ENCODE peak calls at places on chromosomes 6 and 20, in six cellular contexts. T, N, G, V, P and A are unnamed samples.

GRCh38 chr20:215796-216195 is 11.3 kb upstream of the DEFB129 start:
- DNase-seq in G (no peak), T (no peak), P (no peak), N (no peak), V (no peak), A (no peak)

GRCh38 chr6:30450548-30450907 is 38.8 kb upstream of the HLA-E start:
- DNase-seq in G (no peak), P (no peak), T (no peak), N (no peak), V (no peak), A (no peak)

GRCh38 chr20:56989516-56989915 is 276.9 kb downstream of the BMP7 start:
- DNase-seq in T (no peak), P (no peak), V (peak; percentile 23), G (no peak), N (no peak), A (no peak)

GRCh38 chr6:120604510-120604909 is 729.8 kb downstream of the TBC1D32 start:
- DNase-seq in V (peak; percentile 14), T (no peak), N (no peak), G (no peak), P (no peak), A (no peak)

GRCh38 chr6:100370265-100370664 is 94.5 kb downstream of the SIM1 start:
- DNase-seq in T (no peak), V (no peak), P (no peak), N (no peak), G (no peak), A (no peak)

GRCh38 chr20:32036252-32036651 is 15.8 kb upstream of the HCK start:
- DNase-seq in T (no peak), P (no peak), G (no peak), N (no peak), V (no peak), A (no peak)

GRCh38 chr6:161035182-161035980 is 43.8 kb downstream of the MAP3K4 start:
- DNase-seq in N (no peak), V (no peak), G (no peak), T (no peak), P (no peak), A (no peak)

GRCh38 chr6:154247119-154247814 is 109.3 kb downstream of the IPCEF1 start:
- DNase-seq in N (peak; percentile 64), T (no peak), G (no peak), V (no peak), P (no peak), A (no peak)

GRCh38 chr20:49318430-49319203 is 40.8 kb upstream of the ZNFX1 start:
- DNase-seq in N (peak; percentile 48), P (no peak), T (no peak), G (no peak), V (no peak), A (no peak)

GRCh38 chr20:33788351-33789049 is 22.6 kb upstream of the CHMP4B start:
- DNase-seq in V (no peak), N (no peak), P (no peak), G (no peak), T (no peak), A (no peak)

GRCh38 chr6:2563635-2564034 is 187.1 kb downstream of the MYLK4 start:
- DNase-seq in P (no peak), G (no peak), T (no peak), V (peak; percentile 31), N (no peak), A (no peak)

GRCh38 chr6:161836643-161837448 is 563.0 kb upstream of the AGPAT4 start:
- DNase-seq in P (no peak), N (no peak), G (no peak), T (no peak), V (peak; percentile 31), A (no peak)

GRCh38 chr6:15304337-15305078 is 58.6 kb downstream of the JARID2 start:
- DNase-seq in T (no peak), V (no peak), N (no peak), P (no peak), G (no peak), A (no peak)

GRCh38 chr20:289693-290080 is 863 bp downstream of the C20orf96 start:
- DNase-seq in N (no peak), P (no peak), V (no peak), G (no peak), T (no peak), A (no peak)

GRCh38 chr6:40755749-40756452 is 168.7 kb upstream of the LRFN2 start:
- DNase-seq in N (no peak), G (peak; percentile 60), T (no peak), P (no peak), V (peak; percentile 75), A (no peak)

GRCh38 chr6:157148391-157149323 is 174.7 kb downstream of the TMEM242 start:
- DNase-seq in G (peak; percentile 43), P (no peak), T (peak; percentile 71), N (no peak), V (peak; percentile 97), A (peak; percentile 52)

GRCh38 chr6:168102093-168102985 is 23.3 kb upstream of the FRMD1 start:
- DNase-seq in G (no peak), T (peak; percentile 2), V (no peak), P (peak; percentile 10), N (no peak), A (peak; percentile 9)
- H3K27me3 ChIP-seq in G (peaks cover 8% of the 10 kb centered on the region), T (peaks cover 48% of the 10 kb centered on the region), V (no peaks in the 10 kb centered on the region), P (peaks cover 8% of the 10 kb centered on the region), N (no peaks in the 10 kb centered on the region), A (peaks cover 51% of the 10 kb centered on the region)

GRCh38 chr20:36270744-36271638 is 34.7 kb downstream of the AAR2 start:
- DNase-seq in T (no peak), N (no peak), G (no peak), V (no peak), P (no peak), A (no peak)

GRCh38 chr20:36272547-36273220 is 33.5 kb upstream of the DLGAP4 start:
- DNase-seq in N (no peak), G (no peak), P (no peak), T (no peak), V (no peak), A (no peak)

GRCh38 chr20:36273414-36274247 is 32.5 kb upstream of the DLGAP4 start:
- DNase-seq in G (no peak), T (no peak), P (no peak), N (no peak), V (peak; percentile 4), A (no peak)

GRCh38 chr20:36269507-36269906 is 33.2 kb downstream of the AAR2 start:
- DNase-seq in P (no peak), V (no peak), N (no peak), T (no peak), G (no peak), A (no peak)

DNA sequence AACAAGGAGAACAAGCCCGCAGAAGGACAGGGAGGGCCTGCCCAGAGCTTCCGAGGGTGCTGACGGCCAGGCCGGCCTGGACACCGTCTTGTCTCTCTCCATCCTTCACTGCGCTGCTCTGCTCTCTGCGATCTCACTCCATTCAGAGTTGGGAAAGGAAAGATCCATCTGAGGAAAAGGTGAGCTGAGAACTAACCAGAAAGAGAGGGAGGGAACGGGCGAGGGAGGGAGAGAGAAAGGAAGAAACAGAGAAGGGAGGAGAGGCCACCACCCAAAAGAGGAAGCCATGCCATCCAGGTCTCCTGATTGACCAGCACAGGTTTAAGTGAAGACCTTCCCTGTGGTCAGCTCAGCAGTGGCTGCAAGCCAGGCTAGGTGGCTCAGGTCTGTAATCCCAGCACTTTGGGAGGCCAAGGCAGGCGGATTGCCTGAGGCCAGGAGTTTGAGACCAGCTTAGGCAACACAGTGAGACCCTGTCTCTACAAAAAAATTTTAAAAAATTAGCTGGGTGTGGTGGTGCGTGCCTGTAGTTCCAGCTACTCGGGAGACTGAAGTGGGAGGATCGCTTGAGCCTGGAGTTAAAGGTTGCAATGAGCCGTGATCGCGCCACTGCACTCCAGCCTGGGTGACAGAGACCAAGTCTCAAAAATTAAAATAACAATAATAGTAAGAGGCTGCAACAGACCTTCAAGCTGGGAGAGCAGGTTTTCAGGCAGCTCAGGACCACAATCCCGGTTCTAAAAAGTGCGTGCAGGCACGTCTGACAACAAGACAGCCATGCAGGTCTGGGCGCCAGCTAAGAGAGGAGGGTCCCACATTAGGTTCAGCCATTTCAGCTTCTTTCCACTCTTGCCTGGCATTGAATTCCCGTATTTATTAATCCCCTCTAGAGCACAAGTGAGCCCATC is 34.2 kb upstream of the DLGAP4 start:
- DNase-seq in T (no peak), N (no peak), V (no peak), P (no peak), G (no peak), A (no peak)
- H3K4me1 ChIP-seq in T (no peaks in the 10 kb centered on the region), N (no peaks in the 10 kb centered on the region), V (no peaks in the 10 kb centered on the region), P (no peaks in the 10 kb centered on the region), G (no peaks in the 10 kb centered on the region), A (no peaks in the 10 kb centered on the region)

GRCh38 chr20:43921227-43921780 is 6.7 kb downstream of the TOX2 start:
- DNase-seq in G (no peak), N (no peak), T (no peak), P (peak; percentile 5), V (no peak), A (no peak)

GRCh38 chr20:43917380-43917779 is 2.7 kb downstream of the TOX2 start:
- DNase-seq in V (no peak), N (no peak), P (no peak), T (no peak), G (no peak), A (no peak)

GRCh38 chr20:43920797-43921196 is 6.1 kb downstream of the TOX2 start:
- DNase-seq in N (no peak), P (no peak), G (no peak), T (no peak), V (no peak), A (no peak)

GRCh38 chr20:43922614-43923013 is 8.0 kb downstream of the TOX2 start:
- DNase-seq in G (no peak), T (no peak), N (no peak), P (no peak), V (no peak), A (no peak)

GRCh38 chr20:43919686-43920403 is 5.2 kb downstream of the TOX2 start:
- DNase-seq in N (no peak), P (no peak), V (no peak), G (no peak), T (no peak), A (no peak)
- H3K27me3 ChIP-seq in N (peaks cover 8% of the 10 kb centered on the region), P (peaks cover 14% of the 10 kb centered on the region), V (no peaks in the 10 kb centered on the region), G (no peaks in the 10 kb centered on the region), T (peaks cover 99% of the 10 kb centered on the region), A (peaks cover 92% of the 10 kb centered on the region)

GRCh38 chr6:139881728-139882211 is 507.3 kb upstream of the CITED2 start:
- DNase-seq in P (no peak), V (peak; percentile 38), G (no peak), T (no peak), N (no peak), A (no peak)

GRCh38 chr6:139882977-139883728 is 508.7 kb upstream of the CITED2 start:
- DNase-seq in P (no peak), N (no peak), T (no peak), G (no peak), V (peak; percentile 66), A (no peak)

GRCh38 chr6:139882234-139882633 is 507.8 kb upstream of the CITED2 start:
- DNase-seq in T (no peak), P (no peak), G (no peak), V (peak; percentile 69), N (no peak), A (no peak)

GRCh38 chr6:139879823-139880356 is 505.4 kb upstream of the CITED2 start:
- DNase-seq in V (no peak), G (no peak), N (no peak), P (no peak), T (no peak), A (no peak)

DNA sequence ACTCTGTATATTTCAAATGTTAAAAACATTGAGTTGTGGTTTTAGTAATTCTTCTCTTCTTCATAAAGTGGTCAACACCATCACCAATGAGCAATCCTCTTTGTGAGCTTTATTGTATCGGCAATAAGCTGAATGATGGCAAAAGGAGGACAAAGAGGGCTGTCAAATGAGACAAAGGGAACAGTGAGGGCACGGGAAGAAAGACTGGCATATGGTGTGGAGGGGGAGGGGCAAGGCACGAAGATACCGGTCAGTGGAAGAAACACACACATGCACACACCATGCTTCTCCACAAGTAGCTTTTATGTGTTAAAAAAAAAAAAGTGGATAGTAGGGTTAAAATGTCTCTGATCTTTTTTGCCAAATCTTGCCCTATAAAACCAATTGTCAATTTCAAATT is 506.8 kb upstream of the CITED2 start:
- DNase-seq in G (no peak), V (no peak), P (no peak), T (no peak), N (no peak), A (no peak)
- H3K4me1 ChIP-seq in G (no peaks in the 10 kb centered on the region), V (peaks cover 18% of the 10 kb centered on the region), P (no peaks in the 10 kb centered on the region), T (peaks cover 25% of the 10 kb centered on the region), N (no peaks in the 10 kb centered on the region), A (no peaks in the 10 kb centered on the region)